ENCODE peak calls at places on chromosomes 13 and 19, in nine cellular contexts. One of them, this sample, is unnamed.
A peak's percentile ranks its signal among the peaks of the same experiment; 100 is the strongest.

GRCh38 chr13:50400930-50401553 is 385.8 kb downstream of the KCNRG start:
- DNase-seq in left ventricle myocardium inferior: no peak
- DNase-seq in fibroblast of lung: peak; percentile 97
- DNase-seq in right lobe of liver: no peak
- DNase-seq in body of pancreas: no peak
- DNase-seq in suprapubic skin: no peak
- DNase-seq in CD8-positive, alpha-beta T cell: no peak
- DNase-seq in PC-3: no peak
- DNase-seq in H1: no peak
- DNase-seq in this sample: no peak

GRCh38 chr13:78576266-78576665 is 27.1 kb downstream of the POU4F1 start:
- DNase-seq in CD8-positive, alpha-beta T cell: no peak
- DNase-seq in PC-3: no peak
- DNase-seq in right lobe of liver: no peak
- DNase-seq in left ventricle myocardium inferior: no peak
- DNase-seq in H1: no peak
- DNase-seq in suprapubic skin: no peak
- DNase-seq in body of pancreas: no peak
- DNase-seq in fibroblast of lung: no peak
- DNase-seq in this sample: no peak

GRCh38 chr19:49811328-49811727 is 1.8 kb downstream of the FUZ start:
- DNase-seq in H1: no peak
- DNase-seq in left ventricle myocardium inferior: no peak
- DNase-seq in right lobe of liver: no peak
- DNase-seq in CD8-positive, alpha-beta T cell: no peak
- DNase-seq in suprapubic skin: no peak
- DNase-seq in fibroblast of lung: no peak
- DNase-seq in body of pancreas: no peak
- DNase-seq in PC-3: peak; percentile 30
- DNase-seq in this sample: no peak

GRCh38 chr13:71240906-71241305 is 626.1 kb downstream of the DACH1 start:
- DNase-seq in body of pancreas: no peak
- DNase-seq in H1: no peak
- DNase-seq in suprapubic skin: no peak
- DNase-seq in fibroblast of lung: peak; percentile 19
- DNase-seq in right lobe of liver: no peak
- DNase-seq in left ventricle myocardium inferior: no peak
- DNase-seq in CD8-positive, alpha-beta T cell: no peak
- DNase-seq in PC-3: peak; percentile 35
- DNase-seq in this sample: no peak

GRCh38 chr19:55173717-55174409 is 6.2 kb downstream of the SYT5 start:
- DNase-seq in body of pancreas: peak; percentile 25
- DNase-seq in fibroblast of lung: peak; percentile 43
- DNase-seq in left ventricle myocardium inferior: peak; percentile 63
- DNase-seq in right lobe of liver: peak; percentile 59
- DNase-seq in CD8-positive, alpha-beta T cell: no peak
- DNase-seq in H1: no peak
- DNase-seq in suprapubic skin: no peak
- DNase-seq in PC-3: peak; percentile 85
- DNase-seq in this sample: no peak

GRCh38 chr13:20525144-20525600 is 485 bp downstream of the CRYL1 start:
- DNase-seq in H1: no peak
- DNase-seq in PC-3: peak; percentile 21
- DNase-seq in right lobe of liver: peak; percentile 60
- DNase-seq in suprapubic skin: peak; percentile 66
- DNase-seq in fibroblast of lung: peak; percentile 6
- DNase-seq in left ventricle myocardium inferior: peak; percentile 46
- DNase-seq in body of pancreas: peak; percentile 34
- DNase-seq in CD8-positive, alpha-beta T cell: peak; percentile 21
- DNase-seq in this sample: peak; percentile 17

GRCh38 chr13:94382520-94382919 is 97.0 kb downstream of the DCT start:
- DNase-seq in suprapubic skin: no peak
- DNase-seq in right lobe of liver: no peak
- DNase-seq in left ventricle myocardium inferior: no peak
- DNase-seq in CD8-positive, alpha-beta T cell: no peak
- DNase-seq in H1: no peak
- DNase-seq in PC-3: no peak
- DNase-seq in body of pancreas: no peak
- DNase-seq in fibroblast of lung: no peak
- DNase-seq in this sample: no peak

GRCh38 chr19:41233748-41234240 is 14.8 kb downstream of the AXL start:
- DNase-seq in fibroblast of lung: no peak
- DNase-seq in left ventricle myocardium inferior: peak; percentile 34
- DNase-seq in H1: no peak
- DNase-seq in CD8-positive, alpha-beta T cell: no peak
- DNase-seq in PC-3: no peak
- DNase-seq in right lobe of liver: no peak
- DNase-seq in suprapubic skin: peak; percentile 63
- DNase-seq in body of pancreas: peak; percentile 67
- DNase-seq in this sample: no peak

GRCh38 chr13:24683833-24684599 is 3.8 kb downstream of the ATP12A start:
- DNase-seq in CD8-positive, alpha-beta T cell: peak; percentile 59
- DNase-seq in left ventricle myocardium inferior: peak; percentile 46
- DNase-seq in right lobe of liver: peak; percentile 59
- DNase-seq in H1: no peak
- DNase-seq in PC-3: peak; percentile 52
- DNase-seq in suprapubic skin: no peak
- DNase-seq in fibroblast of lung: no peak
- DNase-seq in body of pancreas: peak; percentile 74
- DNase-seq in this sample: peak; percentile 52

GRCh38 chr19:35041548-35042055 is at the start of gene HPN:
- DNase-seq in CD8-positive, alpha-beta T cell: no peak
- DNase-seq in PC-3: no peak
- DNase-seq in suprapubic skin: no peak
- DNase-seq in right lobe of liver: peak; percentile 95
- DNase-seq in body of pancreas: peak; percentile 90
- DNase-seq in fibroblast of lung: no peak
- DNase-seq in left ventricle myocardium inferior: no peak
- DNase-seq in H1: no peak
- DNase-seq in this sample: no peak

GRCh38 chr19:7679771-7680605 is 645 bp upstream of the TRAPPC5 start:
- DNase-seq in fibroblast of lung: no peak
- DNase-seq in CD8-positive, alpha-beta T cell: no peak
- DNase-seq in body of pancreas: no peak
- DNase-seq in right lobe of liver: no peak
- DNase-seq in PC-3: no peak
- DNase-seq in H1: no peak
- DNase-seq in suprapubic skin: no peak
- DNase-seq in left ventricle myocardium inferior: no peak
- DNase-seq in this sample: no peak

GRCh38 chr19:7681336-7682174 is 922 bp downstream of the TRAPPC5 start:
- DNase-seq in CD8-positive, alpha-beta T cell: peak; percentile 90
- DNase-seq in suprapubic skin: peak; percentile 90
- DNase-seq in right lobe of liver: peak; percentile 86
- DNase-seq in left ventricle myocardium inferior: peak; percentile 66
- DNase-seq in body of pancreas: peak; percentile 88
- DNase-seq in H1: peak; percentile 62
- DNase-seq in fibroblast of lung: peak; percentile 60
- DNase-seq in PC-3: peak; percentile 75
- DNase-seq in this sample: peak; percentile 73

GRCh38 chr19:7679017-7679720 is 1.5 kb upstream of the TRAPPC5 start:
- DNase-seq in left ventricle myocardium inferior: no peak
- DNase-seq in H1: no peak
- DNase-seq in CD8-positive, alpha-beta T cell: peak; percentile 84
- DNase-seq in fibroblast of lung: no peak
- DNase-seq in right lobe of liver: no peak
- DNase-seq in PC-3: peak; percentile 55
- DNase-seq in body of pancreas: peak; percentile 31
- DNase-seq in suprapubic skin: no peak
- DNase-seq in this sample: peak; percentile 71

GRCh38 chr19:7682175-7682855 is 1.7 kb downstream of the TRAPPC5 start:
- DNase-seq in right lobe of liver: no peak
- DNase-seq in left ventricle myocardium inferior: no peak
- DNase-seq in H1: no peak
- DNase-seq in fibroblast of lung: no peak
- DNase-seq in PC-3: no peak
- DNase-seq in suprapubic skin: no peak
- DNase-seq in CD8-positive, alpha-beta T cell: no peak
- DNase-seq in body of pancreas: no peak
- DNase-seq in this sample: no peak

DNA sequence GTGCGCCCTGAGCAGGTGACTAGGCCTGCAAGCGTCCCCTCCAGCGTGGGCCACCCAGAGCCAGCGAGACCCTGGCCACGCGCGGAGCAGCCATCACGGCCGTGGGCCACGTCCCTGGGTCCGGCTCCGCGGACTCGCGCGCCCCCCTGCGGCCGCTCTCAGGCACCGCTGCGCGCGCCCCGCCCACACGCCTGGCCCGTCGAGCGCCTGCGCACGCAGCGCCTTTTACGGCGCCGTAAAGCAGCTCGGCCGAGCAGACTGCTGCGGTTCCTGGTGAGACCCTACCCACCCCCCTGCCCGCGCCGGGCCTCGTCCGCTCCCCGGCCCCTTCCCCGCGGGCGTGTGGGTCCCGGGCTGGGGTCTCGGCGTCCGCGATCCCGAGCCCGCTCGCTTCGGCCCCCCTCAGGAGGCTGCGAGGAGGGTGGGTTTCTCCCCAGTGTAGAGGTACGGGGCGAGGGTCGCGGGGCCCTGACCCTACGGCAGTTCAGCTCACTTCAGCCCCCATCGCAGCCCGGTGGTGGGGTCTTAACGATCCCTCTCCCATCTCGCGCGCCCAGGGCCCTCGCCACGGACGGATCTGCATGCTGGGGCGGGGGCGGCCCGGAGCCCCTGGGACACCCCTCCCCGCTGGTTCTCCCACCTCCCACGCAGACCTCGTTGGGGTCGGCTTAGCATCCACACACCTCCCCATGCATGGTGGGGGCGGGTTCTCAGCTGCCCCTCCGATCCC is at the start of gene TRAPPC5:
- DNase-seq in left ventricle myocardium inferior: peak; percentile 86
- DNase-seq in H1: peak; percentile 41
- DNase-seq in body of pancreas: peak; percentile 86
- DNase-seq in fibroblast of lung: peak; percentile 71
- DNase-seq in CD8-positive, alpha-beta T cell: peak; percentile 83
- DNase-seq in right lobe of liver: peak; percentile 89
- DNase-seq in PC-3: peak; percentile 93
- DNase-seq in suprapubic skin: peak; percentile 81
- DNase-seq in this sample: peak; percentile 81
- H3K4me1 ChIP-seq in left ventricle myocardium inferior: peaks cover 21% of the 10 kb centered on the region
- H3K4me1 ChIP-seq in H1: no peaks in the 10 kb centered on the region
- H3K4me1 ChIP-seq in body of pancreas: peaks cover 18% of the 10 kb centered on the region
- H3K4me1 ChIP-seq in fibroblast of lung: no peaks in the 10 kb centered on the region
- H3K4me1 ChIP-seq in CD8-positive, alpha-beta T cell: peaks cover 33% of the 10 kb centered on the region
- H3K4me1 ChIP-seq in right lobe of liver: peaks cover 9% of the 10 kb centered on the region
- H3K4me1 ChIP-seq in PC-3: peaks cover 25% of the 10 kb centered on the region
- H3K4me1 ChIP-seq in suprapubic skin: peaks cover 35% of the 10 kb centered on the region
- H3K4me1 ChIP-seq in this sample: peaks cover 35% of the 10 kb centered on the region

DNA sequence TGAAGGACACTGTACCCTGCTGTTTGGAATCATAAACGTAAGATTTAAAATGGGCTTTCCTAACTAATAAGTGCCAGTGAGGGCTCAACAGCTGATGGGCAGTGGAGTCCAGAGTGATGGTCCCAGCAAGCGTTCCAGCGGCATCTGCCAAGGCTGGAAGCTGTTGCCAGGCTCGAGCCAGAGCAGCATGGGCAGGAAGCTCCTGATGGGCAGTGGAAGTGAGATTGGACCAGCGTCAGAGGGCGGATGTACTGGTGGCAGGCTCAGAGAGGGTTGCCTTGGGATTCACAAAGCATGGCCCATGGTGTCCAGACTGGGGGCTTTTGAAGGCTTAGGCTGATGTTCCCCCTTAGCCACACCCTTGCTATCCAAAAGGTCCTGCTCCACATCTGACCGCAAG is 30.2 kb downstream of the COL4A2 start:
- DNase-seq in fibroblast of lung: no peak
- DNase-seq in right lobe of liver: no peak
- DNase-seq in CD8-positive, alpha-beta T cell: no peak
- DNase-seq in PC-3: no peak
- DNase-seq in suprapubic skin: no peak
- DNase-seq in H1: no peak
- DNase-seq in left ventricle myocardium inferior: no peak
- DNase-seq in body of pancreas: no peak
- DNase-seq in this sample: no peak
- H3K4me1 ChIP-seq in fibroblast of lung: peaks cover 41% of the 10 kb centered on the region
- H3K4me1 ChIP-seq in right lobe of liver: no peaks in the 10 kb centered on the region
- H3K4me1 ChIP-seq in CD8-positive, alpha-beta T cell: peaks cover 22% of the 10 kb centered on the region
- H3K4me1 ChIP-seq in PC-3: no peaks in the 10 kb centered on the region
- H3K4me1 ChIP-seq in suprapubic skin: peaks cover 32% of the 10 kb centered on the region
- H3K4me1 ChIP-seq in H1: peaks cover 14% of the 10 kb centered on the region
- H3K4me1 ChIP-seq in left ventricle myocardium inferior: peaks cover 100% of the 10 kb centered on the region
- H3K4me1 ChIP-seq in body of pancreas: peaks cover 14% of the 10 kb centered on the region
- H3K4me1 ChIP-seq in this sample: peaks cover 21% of the 10 kb centered on the region

DNA sequence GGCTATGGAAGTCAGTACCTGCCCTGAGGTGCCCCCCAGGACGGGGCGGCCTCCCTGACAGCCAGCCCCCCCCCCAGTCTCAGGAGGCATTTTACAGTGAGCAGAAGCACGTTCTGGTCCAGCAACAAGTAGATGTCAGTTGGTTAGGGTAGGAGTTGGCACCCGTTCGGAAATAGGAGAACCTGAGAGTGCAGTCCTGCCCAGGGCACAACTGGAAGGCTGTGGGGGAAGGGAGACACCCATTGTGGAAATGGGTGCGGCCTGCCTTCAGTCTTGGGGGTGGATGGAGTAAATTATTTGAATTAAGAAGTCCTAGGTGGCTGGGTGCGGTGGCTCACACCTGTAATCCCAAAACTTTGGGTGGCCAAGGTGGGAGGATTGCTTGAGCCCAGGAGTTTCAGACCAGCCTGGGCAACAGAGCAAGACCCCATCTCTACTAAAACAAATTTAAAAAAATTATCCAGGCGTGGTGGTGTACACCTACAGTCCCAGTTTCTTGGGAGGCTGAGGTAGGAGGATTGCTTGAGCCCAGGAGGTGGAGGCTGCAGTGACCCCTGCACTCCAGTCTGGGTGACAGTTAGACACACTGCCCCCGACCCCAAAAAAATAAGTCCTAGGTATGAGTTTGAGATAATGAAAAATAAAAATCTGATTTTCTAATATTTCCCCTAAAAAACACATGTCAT is 1.2 kb downstream of the CIRBP start:
- DNase-seq in left ventricle myocardium inferior: no peak
- DNase-seq in H1: no peak
- DNase-seq in body of pancreas: peak; percentile 64
- DNase-seq in right lobe of liver: no peak
- DNase-seq in suprapubic skin: no peak
- DNase-seq in CD8-positive, alpha-beta T cell: no peak
- DNase-seq in PC-3: peak; percentile 51
- DNase-seq in fibroblast of lung: no peak
- DNase-seq in this sample: no peak
- H3K4me1 ChIP-seq in left ventricle myocardium inferior: peaks cover 94% of the 10 kb centered on the region
- H3K4me1 ChIP-seq in H1: peaks cover 4% of the 10 kb centered on the region
- H3K4me1 ChIP-seq in body of pancreas: peaks cover 89% of the 10 kb centered on the region
- H3K4me1 ChIP-seq in right lobe of liver: peaks cover 62% of the 10 kb centered on the region
- H3K4me1 ChIP-seq in suprapubic skin: peaks cover 93% of the 10 kb centered on the region
- H3K4me1 ChIP-seq in CD8-positive, alpha-beta T cell: peaks cover 84% of the 10 kb centered on the region
- H3K4me1 ChIP-seq in PC-3: peaks cover 74% of the 10 kb centered on the region
- H3K4me1 ChIP-seq in fibroblast of lung: peaks cover 46% of the 10 kb centered on the region
- H3K4me1 ChIP-seq in this sample: peaks cover 79% of the 10 kb centered on the region

DNA sequence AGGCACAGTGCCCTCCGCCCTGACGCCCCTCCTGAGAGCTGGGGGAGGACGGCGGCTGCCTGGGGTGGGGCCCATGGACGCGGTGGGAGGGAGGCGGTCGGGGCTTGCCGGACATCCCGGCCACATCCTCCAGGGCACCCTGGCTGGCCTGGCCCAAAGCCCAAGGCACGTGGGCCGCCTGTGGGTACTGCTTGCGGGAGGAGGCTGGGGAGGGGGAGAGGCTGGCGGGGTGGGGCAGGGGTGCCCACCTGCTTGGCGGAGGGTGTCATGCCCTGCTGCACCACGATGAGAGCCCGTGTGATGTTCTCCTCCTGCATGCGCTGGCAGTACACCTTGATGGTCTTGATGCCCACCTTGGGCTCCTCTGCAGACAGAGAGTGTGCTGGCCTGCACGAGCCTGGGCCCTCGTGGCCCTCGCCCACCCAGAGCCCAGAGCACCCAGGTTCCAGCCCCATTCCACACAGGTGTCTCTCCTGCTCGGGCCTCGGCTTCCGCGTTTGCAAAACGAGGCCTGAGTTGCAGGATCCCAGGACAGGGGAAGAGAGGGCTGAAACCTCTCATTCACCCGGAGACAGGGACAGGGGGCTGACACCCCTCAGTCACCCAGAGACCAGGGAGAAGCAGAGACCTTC is 3.5 kb downstream of the POLR2E start:
- DNase-seq in body of pancreas: no peak
- DNase-seq in suprapubic skin: no peak
- DNase-seq in fibroblast of lung: no peak
- DNase-seq in PC-3: no peak
- DNase-seq in left ventricle myocardium inferior: no peak
- DNase-seq in right lobe of liver: no peak
- DNase-seq in CD8-positive, alpha-beta T cell: no peak
- DNase-seq in H1: no peak
- DNase-seq in this sample: no peak
- H3K4me1 ChIP-seq in body of pancreas: peaks cover 25% of the 10 kb centered on the region
- H3K4me1 ChIP-seq in suprapubic skin: peaks cover 54% of the 10 kb centered on the region
- H3K4me1 ChIP-seq in fibroblast of lung: peaks cover 5% of the 10 kb centered on the region
- H3K4me1 ChIP-seq in PC-3: peaks cover 12% of the 10 kb centered on the region
- H3K4me1 ChIP-seq in left ventricle myocardium inferior: peaks cover 37% of the 10 kb centered on the region
- H3K4me1 ChIP-seq in right lobe of liver: peaks cover 13% of the 10 kb centered on the region
- H3K4me1 ChIP-seq in CD8-positive, alpha-beta T cell: peaks cover 79% of the 10 kb centered on the region
- H3K4me1 ChIP-seq in H1: no peaks in the 10 kb centered on the region
- H3K4me1 ChIP-seq in this sample: peaks cover 61% of the 10 kb centered on the region